ENCODE peak calls at places on chromosomes 4 and X, in seven cellular contexts. U, Y, P, O, J, K and Z are unnamed samples.

GRCh38 chr4:145069361-145069760 is 28.6 kb downstream of the ANAPC10 start:
- DNase-seq in U (no peak), Y (no peak), P (peak; percentile 71), O (no peak), J (peak; percentile 80), K (no peak), Z (no peak)

GRCh38 chrX:107000013-107000515 is at the start of gene MORC4:
- DNase-seq in U (peak; percentile 87), Y (peak; percentile 85), P (peak; percentile 81), O (peak; percentile 91), J (peak; percentile 85), K (peak; percentile 16), Z (peak; percentile 37)

GRCh38 chr4:187283306-187283705 is 559.6 kb upstream of the FAT1 start:
- DNase-seq in U (no peak), Y (no peak), P (peak; percentile 46), O (no peak), J (peak; percentile 8), K (no peak), Z (no peak)

GRCh38 chr4:145842224-145842887 is 96.3 kb downstream of the ZNF827 start:
- DNase-seq in U (no peak), Y (no peak), P (no peak), O (no peak), J (peak; percentile 52), K (no peak), Z (no peak)

GRCh38 chr4:152640058-152640921 is 39.5 kb downstream of the TMEM154 start:
- DNase-seq in U (no peak), Y (peak; percentile 40), P (peak; percentile 28), O (no peak), J (no peak), K (peak; percentile 48), Z (no peak)

GRCh38 chr4:186342582-186342981 is 76.6 kb downstream of the F11 start:
- DNase-seq in U (no peak), Y (no peak), P (no peak), O (no peak), J (peak; percentile 1), K (no peak), Z (no peak)

GRCh38 chrX:138858438-138858837 is 146.9 kb upstream of the FGF13 start:
- DNase-seq in U (no peak), Y (peak; percentile 74), P (peak; percentile 1), O (no peak), J (peak; percentile 92), K (peak; percentile 12), Z (no peak)

GRCh38 chrX:151694661-151695582 is at the start of gene PRRG3:
- DNase-seq in U (no peak), Y (no peak), P (no peak), O (no peak), J (no peak), K (no peak), Z (no peak)

DNA sequence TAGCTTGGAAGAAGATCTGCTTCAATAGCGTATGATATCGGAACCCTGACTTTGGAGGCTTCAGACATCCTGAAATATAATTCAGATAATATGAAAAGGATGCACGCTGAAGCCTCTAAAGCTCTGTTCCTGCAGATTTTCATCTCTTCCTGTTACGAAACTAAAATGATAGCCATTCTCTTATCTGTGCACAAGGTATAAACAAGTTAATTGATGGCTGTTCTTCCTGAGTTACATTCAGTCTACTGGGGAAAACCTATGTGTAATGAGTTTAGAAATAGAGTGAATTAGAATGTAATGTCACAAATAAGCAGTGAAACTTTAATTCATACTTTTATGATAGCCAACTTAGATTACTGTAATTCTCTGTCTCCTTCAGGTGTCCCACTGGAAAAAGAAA is 36.8 kb upstream of the AGA start:
- DNase-seq in U (no peak), Y (no peak), P (peak; percentile 13), O (no peak), J (no peak), K (no peak), Z (no peak)
- H3K4me1 ChIP-seq in U (no peaks in the 10 kb centered on the region), Y (no peaks in the 10 kb centered on the region), P (peaks cover 9% of the 10 kb centered on the region), O (no peaks in the 10 kb centered on the region), J (peaks cover 4% of the 10 kb centered on the region), K (no peaks in the 10 kb centered on the region), Z (no peaks in the 10 kb centered on the region)

DNA sequence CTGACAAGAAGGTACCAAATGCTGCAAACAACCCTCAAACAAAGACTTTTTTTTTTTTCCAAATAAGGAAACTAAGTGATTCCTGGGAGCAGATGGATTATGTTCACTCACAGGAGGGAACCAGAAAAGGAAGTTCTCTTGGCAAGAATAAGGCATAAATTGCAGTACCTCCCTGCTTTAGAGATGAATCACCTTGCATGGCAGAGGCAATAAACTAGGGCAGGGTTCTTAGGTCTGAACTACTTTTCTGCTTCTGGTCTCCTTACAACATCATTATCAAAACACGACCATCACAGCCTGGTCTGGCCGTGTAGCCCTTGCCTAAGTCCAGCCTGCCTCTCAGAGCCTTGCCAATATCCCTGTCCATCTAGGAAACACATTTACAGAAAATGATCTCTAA is 6.3 kb downstream of the TMEM31 start:
- DNase-seq in U (no peak), Y (peak; percentile 7), P (peak; percentile 89), O (no peak), J (peak; percentile 89), K (no peak), Z (no peak)
- H3K27ac ChIP-seq in U (no peak overlapping the region), Y (no peak overlapping the region), P (peak overlapping the region; percentile 94), O (peak overlapping the region; percentile 70), J (no peak overlapping the region), K (no peak overlapping the region), Z (no peak overlapping the region)

DNA sequence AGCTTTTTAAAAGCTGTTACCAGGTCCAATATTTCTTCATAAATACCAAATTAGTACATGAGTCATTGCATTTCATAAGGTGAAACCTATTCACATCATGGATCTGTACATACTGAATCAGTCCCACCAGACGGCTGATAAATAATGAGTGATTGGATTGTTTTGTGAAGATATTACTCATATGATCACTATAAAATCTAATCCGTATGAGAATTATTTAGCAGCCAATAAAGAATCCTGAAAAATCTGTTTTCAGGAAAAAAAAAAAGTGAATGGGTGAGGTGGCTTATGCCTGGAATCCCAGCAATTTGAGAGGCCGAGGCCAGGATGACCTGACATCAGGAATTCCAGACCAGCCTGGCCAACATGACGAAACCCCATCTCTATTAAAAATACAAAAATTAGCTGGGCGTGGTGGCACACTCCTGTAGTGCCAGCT is 438.1 kb downstream of the INPP4B start:
- DNase-seq in U (peak; percentile 40), Y (no peak), P (no peak), O (no peak), J (peak; percentile 83), K (no peak), Z (no peak)
- H3K4me1 ChIP-seq in U (peaks cover 40% of the 10 kb centered on the region), Y (peaks cover 50% of the 10 kb centered on the region), P (peaks cover 6% of the 10 kb centered on the region), O (peaks cover 11% of the 10 kb centered on the region), J (peaks cover 13% of the 10 kb centered on the region), K (no peaks in the 10 kb centered on the region), Z (peaks cover 5% of the 10 kb centered on the region)

DNA sequence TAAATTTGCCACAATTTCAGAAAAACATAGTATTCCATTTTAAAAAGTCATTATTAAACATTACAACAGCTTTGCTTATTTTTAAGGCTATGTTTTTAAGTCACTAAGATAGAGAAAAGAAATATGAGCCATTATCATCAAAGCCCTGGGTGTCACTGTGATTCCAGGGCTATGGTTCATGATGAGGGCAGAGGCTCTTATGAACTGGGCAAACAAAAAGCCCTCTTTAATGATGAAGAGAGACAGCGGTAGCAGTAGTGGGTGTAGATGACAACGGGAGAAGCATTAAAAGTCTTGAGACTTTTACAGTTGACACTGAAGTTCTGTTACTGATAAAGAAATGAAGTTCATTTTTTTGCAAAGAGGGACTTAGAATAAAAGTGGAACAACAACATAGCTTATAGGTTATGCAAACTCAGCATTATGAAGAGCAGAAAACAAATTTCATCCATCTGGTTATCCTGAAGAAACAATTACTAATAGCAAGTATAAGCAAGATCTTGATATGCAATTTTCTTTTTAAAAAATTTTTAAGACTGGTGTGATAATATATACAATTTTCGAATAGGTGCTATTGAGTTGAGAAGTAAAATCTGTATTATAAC is 202.7 kb upstream of the ETNPPL start:
- DNase-seq in U (no peak), Y (no peak), P (no peak), O (no peak), J (no peak), K (no peak), Z (no peak)
- H3K27ac ChIP-seq in U (no peak overlapping the region), Y (no peak overlapping the region), P (no peak overlapping the region), O (no peak overlapping the region), J (no peak overlapping the region), K (no peak overlapping the region), Z (no peak overlapping the region)

DNA sequence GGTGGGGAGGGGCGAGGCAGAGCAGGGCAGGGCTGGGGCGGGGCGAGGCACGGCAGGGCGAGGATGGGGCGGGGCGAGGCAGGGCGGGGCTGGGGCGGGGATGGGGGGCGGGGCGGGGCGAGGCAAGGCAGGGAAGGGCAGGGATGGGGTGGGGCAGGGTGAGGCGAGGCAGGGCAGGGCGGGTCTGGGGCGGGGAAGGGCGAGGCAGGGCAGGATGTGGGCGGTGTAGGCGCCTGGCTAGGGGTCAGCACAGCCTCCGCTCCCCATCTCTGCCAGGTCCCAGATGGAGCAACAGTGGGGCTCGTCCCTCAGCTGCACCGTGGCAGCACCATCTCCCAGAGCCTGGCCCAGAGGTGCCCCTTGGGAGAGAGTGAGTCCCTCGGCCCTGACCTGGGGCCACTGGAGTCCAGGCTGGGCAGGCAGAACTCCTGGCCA is 4.2 kb upstream of the SRPK3 start:
- DNase-seq in U (no peak), Y (no peak), P (no peak), O (peak; percentile 36), J (no peak), K (peak; percentile 89), Z (no peak)
- H3K4me1 ChIP-seq in U (peaks cover 16% of the 10 kb centered on the region), Y (no peaks in the 10 kb centered on the region), P (no peaks in the 10 kb centered on the region), O (peaks cover 17% of the 10 kb centered on the region), J (no peaks in the 10 kb centered on the region), K (peaks cover 8% of the 10 kb centered on the region), Z (no peaks in the 10 kb centered on the region)